ENCODE peak calls at places on chromosomes 2 and 18, in six cellular contexts. U is prostate gland; F is stimulated activated CD4-positive, alpha-beta T cell treated with anti-CD3 and anti-CD28 coated beads, Interleukin-15, amount 100 ng/mL, for 1 hour; G is cardiac muscle cell; J is astrocyte of the spinal cord; X is GM18507. H is an unnamed sample.

GRCh38 chr2:85435986-85436835 is 17.7 kb downstream of the SH2D6 start:
- DNase-seq in G (no peak), X (no peak), U (no peak), J (no peak), F (no peak), H (no peak)

GRCh38 chr2:145530653-145531052 is 1010.7 kb upstream of the ZEB2 start:
- DNase-seq in J (no peak), X (no peak), U (no peak), G (no peak), F (no peak), H (no peak)

GRCh38 chr2:150619607-150620330 is 132.3 kb upstream of the RND3 start:
- DNase-seq in X (no peak), G (peak; percentile 70), U (no peak), J (peak; percentile 73), F (no peak), H (no peak)

GRCh38 chr2:10717630-10718029 is 3.8 kb upstream of the ATP6V1C2 start:
- DNase-seq in F (no peak), J (peak; percentile 58), G (peak; percentile 65), U (peak; percentile 58), X (no peak), H (peak; percentile 63)

GRCh38 chr2:60948926-60949579 is 67.7 kb downstream of the REL start:
- DNase-seq in J (peak; percentile 56), U (no peak), F (no peak), G (no peak), X (no peak), H (no peak)

GRCh38 chr2:191533693-191534175 is 144.2 kb upstream of the NABP1 start:
- DNase-seq in J (no peak), F (no peak), G (peak; percentile 48), X (no peak), U (no peak), H (no peak)

GRCh38 chr2:80624062-80624461 is 319.5 kb upstream of the LRRTM1 start:
- DNase-seq in J (no peak), X (no peak), G (no peak), F (no peak), U (no peak), H (no peak)

GRCh38 chr18:8750954-8751415 is 45.6 kb downstream of the MTCL1 start:
- DNase-seq in J (peak; percentile 88), F (no peak), G (peak; percentile 82), X (no peak), U (no peak), H (no peak)

GRCh38 chr2:235414422-235414821 is 79.4 kb upstream of the AGAP1 start:
- DNase-seq in G (no peak), J (no peak), U (no peak), F (no peak), X (no peak), H (no peak)

GRCh38 chr2:113272463-113272862 is 6.3 kb downstream of the PAX8 start:
- DNase-seq in U (no peak), G (no peak), X (no peak), F (no peak), J (no peak), H (no peak)

GRCh38 chr2:188291142-188291616 is 495 bp upstream of the GULP1 start:
- DNase-seq in F (no peak), X (no peak), J (peak; percentile 50), G (peak; percentile 35), U (no peak), H (peak; percentile 55)

GRCh38 chr18:73683618-73684238 is 463.9 kb downstream of the FBXO15 start:
- DNase-seq in X (no peak), J (no peak), U (no peak), F (no peak), G (peak; percentile 17), H (no peak)

GRCh38 chr18:2641638-2642037 is 13.9 kb upstream of the SMCHD1 start:
- DNase-seq in U (no peak), F (no peak), G (peak; percentile 50), J (no peak), X (no peak), H (no peak)

GRCh38 chr2:159091381-159091780 is 122.9 kb downstream of the TANC1 start:
- DNase-seq in J (peak; percentile 82), F (no peak), G (peak; percentile 83), U (no peak), X (no peak), H (no peak)

GRCh38 chr2:209640358-209640757 is 131.3 kb upstream of the UNC80 start:
- DNase-seq in F (no peak), U (no peak), G (no peak), X (no peak), J (no peak), H (no peak)

GRCh38 chr2:145511946-145512345 is 992.0 kb upstream of the ZEB2 start:
- DNase-seq in G (no peak), U (no peak), F (no peak), J (no peak), X (no peak), H (no peak)

GRCh38 chr2:231482806-231483391 is 18.6 kb upstream of the NCL start:
- DNase-seq in U (peak; percentile 41), J (peak; percentile 28), X (peak; percentile 83), F (peak; percentile 53), G (peak; percentile 73), H (no peak)

GRCh38 chr2:81266106-81266505 is 961.6 kb upstream of the LRRTM1 start:
- DNase-seq in J (no peak), F (no peak), U (no peak), G (peak; percentile 0), X (no peak), H (peak; percentile 33)

GRCh38 chr2:46493971-46494250 is 14.5 kb downstream of the TMEM247 start:
- DNase-seq in U (no peak), J (no peak), F (no peak), X (no peak), G (peak; percentile 6), H (no peak)

GRCh38 chr2:150732064-150732463 is 244.6 kb upstream of the RND3 start:
- DNase-seq in F (no peak), G (peak; percentile 25), J (peak; percentile 11), U (no peak), X (no peak), H (no peak)

GRCh38 chr2:232771870-232772269 is 4.5 kb downstream of the KCNJ13 start:
- DNase-seq in F (no peak), X (no peak), G (no peak), U (no peak), J (no peak), H (no peak)

GRCh38 chr2:68737717-68738116 is 3.1 kb downstream of the ARHGAP25 start:
- DNase-seq in G (peak; percentile 11), J (no peak), X (no peak), U (no peak), F (no peak), H (no peak)

GRCh38 chr18:48940854-48941531 is 9.8 kb downstream of the SMAD7 start:
- DNase-seq in X (no peak), F (peak; percentile 70), G (no peak), J (no peak), U (no peak), H (no peak)

GRCh38 chr2:210224660-210225460 is at the start of gene ACADL:
- DNase-seq in U (peak; percentile 67), J (peak; percentile 12), G (peak; percentile 21), X (no peak), F (no peak), H (no peak)

GRCh38 chr2:224109710-224110109 is 70.6 kb upstream of the SERPINE2 start:
- DNase-seq in U (no peak), F (no peak), J (no peak), X (no peak), G (no peak), H (no peak)

GRCh38 chr2:127508621-127509034 is 17.7 kb downstream of the IWS1 start:
- DNase-seq in G (peak; percentile 94), U (peak; percentile 47), J (peak; percentile 98), X (no peak), F (no peak), H (peak; percentile 85)

GRCh38 chr18:13312515-13312914 is 94.0 kb downstream of the LDLRAD4 start:
- DNase-seq in G (no peak), U (no peak), J (no peak), F (no peak), X (no peak), H (no peak)

GRCh38 chr2:167294775-167295140 is 406.5 kb downstream of the XIRP2 start:
- DNase-seq in U (no peak), G (peak; percentile 10), F (no peak), J (no peak), X (no peak), H (no peak)

GRCh38 chr18:14941792-14942191 is 193.8 kb downstream of the ANKRD30B start:
- DNase-seq in U (no peak), G (no peak), J (no peak), X (no peak), F (no peak), H (no peak)

GRCh38 chr18:36729197-36729596 is 99.6 kb downstream of the TPGS2 start:
- DNase-seq in X (no peak), G (no peak), U (no peak), J (no peak), F (no peak), H (no peak)

GRCh38 chr2:154455201-154455600 is 243.3 kb upstream of the KCNJ3 start:
- DNase-seq in U (no peak), G (peak; percentile 23), J (no peak), X (no peak), F (no peak), H (no peak)

GRCh38 chr2:1972428-1972827 is 228.1 kb upstream of the PXDN start:
- DNase-seq in J (peak; percentile 81), G (peak; percentile 9), X (no peak), U (peak; percentile 20), F (no peak), H (no peak)